ENCODE peak calls at places on chromosome 4, in nine cellular contexts. F is IMR-90, Q is astrocyte, I is HCT116, T is GM12878, L is MM.1S, C is PC-3, P is fibroblast of lung, J is mammary epithelial cell. V is an unnamed sample. For H4K20me1 and H3K36me3, the result is how much of the 10 kb centered on the place peaks cover.

GRCh38 chr4:21884615-21885014 is 64.0 kb downstream of the KCNIP4 start:
- DNase-seq in F (no peak), Q (no peak), I (no peak), T (no peak), L (no peak), C (no peak), P (no peak), J (no peak), V (no peak)

GRCh38 chr4:82240410-82240809 is 133.4 kb downstream of the HNRNPD start:
- DNase-seq in F (no peak), Q (no peak), I (no peak), T (no peak), L (no peak), C (no peak), P (no peak), J (no peak), V (no peak)

GRCh38 chr4:113978561-113979156 is 788 bp downstream of the ARSJ start:
- DNase-seq in F (peak), Q (peak), I (no peak), T (no peak), L (no peak), C (peak), P (peak), J (peak), V (no peak)

GRCh38 chr4:92091335-92091734 is 212.4 kb upstream of the GRID2 start:
- DNase-seq in F (no peak), Q (no peak), I (no peak), T (no peak), L (peak), C (peak), P (no peak), J (no peak), V (no peak)

GRCh38 chr4:121455285-121455684 is 74.5 kb upstream of the QRFPR start:
- DNase-seq in F (no peak), Q (no peak), I (no peak), T (no peak), L (no peak), C (no peak), P (no peak), J (no peak), V (no peak)

GRCh38 chr4:38072578-38072977 is 112.4 kb downstream of the PTTG2 start:
- DNase-seq in F (no peak), Q (no peak), I (no peak), T (no peak), L (no peak), C (no peak), P (no peak), J (no peak), V (no peak)

GRCh38 chr4:39908284-39908683 is 69.4 kb downstream of the PDS5A start:
- DNase-seq in F (peak), Q (peak), I (no peak), T (no peak), L (no peak), C (no peak), P (peak), J (no peak), V (no peak)

GRCh38 chr4:153486281-153487151 is 20.4 kb downstream of the TMEM131L start:
- DNase-seq in F (peak), Q (peak), I (peak), T (no peak), L (no peak), C (peak), P (peak), J (peak), V (peak)

GRCh38 chr4:24229976-24230375 is 340.1 kb upstream of the PPARGC1A start:
- DNase-seq in F (peak), Q (peak), I (no peak), T (no peak), L (no peak), C (no peak), P (peak), J (no peak), V (peak)

GRCh38 chr4:69522554-69522953 is 26.8 kb upstream of the UGT2B4 start:
- DNase-seq in F (no peak), Q (no peak), I (no peak), T (no peak), L (no peak), C (no peak), P (no peak), J (no peak), V (no peak)

GRCh38 chr4:110623710-110624015 is 786 bp upstream of the PITX2 start:
- DNase-seq in F (no peak), Q (no peak), I (no peak), T (no peak), L (no peak), C (no peak), P (no peak), J (no peak), V (no peak)

GRCh38 chr4:52051615-52052474 is 741 bp downstream of the SPATA18 start:
- DNase-seq in F (peak), Q (peak), I (no peak), T (no peak), L (no peak), C (no peak), P (peak), J (peak), V (peak)

GRCh38 chr4:38161208-38162113 is 201.3 kb downstream of the PTTG2 start:
- DNase-seq in F (peak), Q (no peak), I (no peak), T (no peak), L (no peak), C (no peak), P (peak), J (peak), V (no peak)

GRCh38 chr4:27921236-27921635 is 1060.6 kb downstream of the STIM2 start:
- DNase-seq in F (peak), Q (no peak), I (no peak), T (no peak), L (no peak), C (peak), P (peak), J (peak), V (no peak)

GRCh38 chr4:67928547-67928946 is 34.7 kb downstream of the TMPRSS11A start:
- DNase-seq in F (no peak), Q (peak), I (peak), T (no peak), L (no peak), C (peak), P (peak), J (peak), V (no peak)

GRCh38 chr4:5712931-5713330 is 1.9 kb downstream of the EVC start:
- DNase-seq in F (no peak), Q (no peak), I (no peak), T (no peak), L (no peak), C (no peak), P (no peak), J (no peak), V (no peak)

GRCh38 chr4:174408841-174409552 is 113.3 kb downstream of the HPGD start:
- DNase-seq in F (no peak), Q (no peak), I (no peak), T (no peak), L (no peak), C (no peak), P (no peak), J (no peak), V (no peak)

GRCh38 chr4:113869743-113870375 is 108.3 kb upstream of the CAMK2D start:
- DNase-seq in F (peak), Q (peak), I (peak), T (peak), L (peak), C (peak), P (peak), J (peak), V (no peak)

GRCh38 chr4:177441061-177441802 is 1.0 kb downstream of the AGA start:
- DNase-seq in F (peak), Q (peak), I (no peak), T (peak), L (peak), C (no peak), P (peak), J (peak), V (no peak)

GRCh38 chr4:13605330-13605729 is 22.2 kb downstream of the BOD1L1 start:
- DNase-seq in F (peak), Q (no peak), I (no peak), T (no peak), L (no peak), C (no peak), P (peak), J (no peak), V (no peak)

GRCh38 chr4:150080335-150080734 is 2.1 kb downstream of the DCLK2 start:
- DNase-seq in F (peak), Q (no peak), I (no peak), T (no peak), L (no peak), C (no peak), P (peak), J (no peak), V (no peak)

GRCh38 chr4:3499710-3500109 is 32.5 kb downstream of the LRPAP1 start:
- DNase-seq in F (no peak), Q (no peak), I (no peak), T (no peak), L (no peak), C (no peak), P (no peak), J (no peak), V (no peak)

GRCh38 chr4:3500634-3501101 is 31.6 kb downstream of the LRPAP1 start:
- DNase-seq in F (no peak), Q (no peak), I (no peak), T (no peak), L (no peak), C (no peak), P (no peak), J (no peak), V (no peak)

GRCh38 chr4:3500111-3500510 is 32.1 kb downstream of the LRPAP1 start:
- DNase-seq in F (no peak), Q (no peak), I (no peak), T (no peak), L (no peak), C (no peak), P (no peak), J (no peak), V (no peak)

GRCh38 chr4:3501825-3502425 is 30.3 kb downstream of the LRPAP1 start:
- DNase-seq in F (no peak), Q (no peak), I (no peak), T (no peak), L (no peak), C (no peak), P (no peak), J (no peak), V (no peak)

GRCh38 chr4:3501126-3501824 is 30.9 kb downstream of the LRPAP1 start:
- DNase-seq in F (no peak), Q (no peak), I (no peak), T (no peak), L (no peak), C (no peak), P (no peak), J (no peak), V (no peak)
- H4K20me1 ChIP-seq in F (under half), Q (half or more), I (under half), T (under half), L (under half), C (under half), P (under half), J (under half), V (under half)

DNA sequence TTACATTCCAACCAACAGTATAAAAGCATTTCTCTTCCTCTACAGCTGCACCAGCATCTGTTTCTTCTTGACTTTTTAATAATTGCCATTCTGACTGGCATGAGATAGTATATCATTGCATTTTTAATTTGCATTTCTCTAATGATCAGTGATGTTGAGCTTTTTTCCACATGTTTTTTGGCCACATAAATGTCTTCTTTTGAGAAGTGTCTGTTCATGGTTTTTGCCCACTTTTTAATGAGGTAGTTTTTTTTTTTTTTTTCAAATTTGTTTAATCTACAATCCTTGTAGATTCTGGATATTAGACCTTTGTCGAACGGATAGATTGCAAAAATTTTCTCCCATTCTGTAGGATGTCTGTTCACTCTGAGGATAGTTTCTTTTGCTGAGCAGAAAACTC is 39.5 kb upstream of the TBC1D19 start:
- DNase-seq in F (no peak), Q (no peak), I (no peak), T (no peak), L (no peak), C (no peak), P (no peak), J (no peak), V (no peak)
- H3K9ac ChIP-seq in F (no peak), Q (no peak), I (no peak), T (no peak), L (no peak), C (no peak), P (no peak), J (no peak), V (no peak)

DNA sequence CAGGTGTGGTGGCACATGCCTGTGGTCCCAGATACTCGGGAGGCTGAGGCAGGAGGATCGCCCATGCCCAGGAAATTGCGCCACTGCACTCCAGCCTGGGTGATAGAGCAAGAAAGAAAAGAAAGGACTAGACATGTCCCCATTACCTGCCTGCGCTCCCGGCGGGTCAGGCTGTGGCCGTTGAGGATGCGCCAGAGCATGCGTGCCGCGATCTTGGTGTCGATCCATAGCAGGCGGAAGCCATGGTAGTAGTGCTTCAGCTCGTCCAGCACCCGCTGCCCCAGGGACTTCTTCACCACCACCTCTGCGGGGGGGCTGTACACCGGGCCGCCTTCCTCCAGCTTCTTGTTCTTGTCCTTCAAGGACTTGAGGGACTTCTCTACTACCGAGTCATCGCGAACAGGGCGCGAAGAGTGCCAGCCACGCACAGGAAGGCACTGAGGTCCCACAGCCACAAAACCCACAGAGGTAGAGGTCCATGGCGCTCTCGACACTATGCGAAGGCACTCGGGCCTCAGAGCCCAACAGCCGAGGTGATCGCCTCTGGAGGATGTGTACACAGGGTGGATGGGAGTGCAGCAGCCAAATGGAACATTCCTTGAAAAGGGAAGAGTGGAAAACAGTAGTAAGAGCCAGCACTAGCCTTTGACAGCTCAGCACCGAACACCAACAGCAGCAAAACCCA is 14.6 kb downstream of the LETM1 start:
- DNase-seq in F (no peak), Q (no peak), I (no peak), T (no peak), L (no peak), C (no peak), P (no peak), J (no peak), V (no peak)
- H3K36me3 ChIP-seq in F (under half), Q (under half), I (under half), T (under half), L (under half), C (under half), P (under half), J (under half), V (under half)

DNA sequence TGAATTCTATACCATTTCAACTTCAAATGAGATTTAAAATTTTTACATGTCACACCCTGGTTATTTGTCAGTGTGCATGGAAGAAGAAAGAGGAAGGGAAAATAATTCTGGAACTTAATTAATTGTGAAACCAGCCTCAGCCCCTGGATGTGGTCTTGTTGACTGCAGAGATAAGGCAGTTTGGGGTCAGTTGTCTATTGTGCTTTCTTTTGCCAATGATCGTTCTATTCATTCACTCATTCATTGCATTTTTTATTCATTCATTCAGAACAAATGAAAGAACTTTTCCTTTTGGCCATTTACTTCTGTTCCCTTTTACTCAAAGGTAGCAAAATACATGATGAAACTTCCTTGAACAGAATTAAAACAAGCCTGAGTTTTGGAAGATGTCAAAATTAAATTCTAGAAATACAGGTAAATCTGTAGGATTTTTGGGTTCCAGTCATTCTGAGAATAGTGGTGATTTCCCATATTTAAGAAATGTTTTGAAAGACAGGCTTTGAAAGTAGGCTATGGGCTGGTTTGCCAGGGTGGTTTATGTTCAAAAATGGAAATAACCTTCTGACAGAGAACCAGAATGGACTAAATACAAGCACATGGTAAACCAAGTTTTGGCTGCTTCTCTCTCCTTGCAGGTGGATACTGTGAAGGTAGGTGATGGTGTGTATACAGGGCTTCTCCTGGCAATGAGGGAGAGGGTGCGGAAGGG is 35.7 kb downstream of the PARM1 start:
- DNase-seq in F (no peak), Q (no peak), I (no peak), T (no peak), L (no peak), C (no peak), P (no peak), J (no peak), V (no peak)
- H4K20me1 ChIP-seq in F (under half), Q (under half), I (under half), T (under half), L (under half), C (under half), P (under half), J (under half), V (under half)

GRCh38 chr4:16909245-16909644 is 10.8 kb upstream of the LDB2 start:
- DNase-seq in F (no peak), Q (no peak), I (no peak), T (no peak), L (no peak), C (no peak), P (no peak), J (no peak), V (no peak)
- H3K9ac ChIP-seq in F (no peak), Q (no peak), I (no peak), T (no peak), L (no peak), C (no peak), P (no peak), J (no peak), V (no peak)

DNA sequence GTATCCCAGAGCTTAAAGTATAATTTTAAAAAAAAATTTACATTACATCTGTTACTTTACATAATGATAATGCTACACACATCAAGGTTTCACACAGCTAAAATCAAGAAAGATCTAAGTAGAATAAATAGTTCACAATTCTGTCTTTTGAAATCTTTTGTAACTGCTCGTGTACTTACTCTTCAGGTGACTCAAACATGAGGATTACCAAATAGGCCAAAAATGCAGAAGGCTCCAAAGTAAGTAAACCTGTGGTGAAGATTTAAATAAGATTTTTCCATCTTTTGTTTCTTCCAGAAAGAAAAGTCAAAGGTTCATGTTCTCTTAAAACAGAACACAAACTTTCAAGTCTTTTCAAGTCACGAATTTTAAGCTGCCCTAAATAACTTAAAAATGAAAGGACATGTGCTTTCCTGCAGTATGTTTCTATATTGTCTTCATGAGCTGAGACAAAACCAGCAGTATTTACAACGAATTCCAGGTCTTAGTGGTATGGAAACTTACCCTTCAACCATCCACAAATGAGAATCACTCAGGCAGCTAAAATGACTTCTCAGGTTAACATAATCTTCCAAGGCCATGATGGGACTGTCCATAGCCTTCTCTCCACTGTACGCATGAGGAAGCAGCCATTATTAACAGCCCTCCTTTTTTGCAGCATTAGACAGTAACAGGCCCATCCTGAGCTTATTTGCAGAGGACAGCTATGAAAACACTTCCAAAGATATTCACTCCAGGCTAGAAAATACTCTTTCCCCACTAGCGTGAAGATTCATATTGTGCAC is 172.8 kb upstream of the EDNRA start:
- DNase-seq in F (no peak), Q (no peak), I (no peak), T (no peak), L (no peak), C (no peak), P (peak), J (peak), V (no peak)
- H3K36me3 ChIP-seq in F (under half), Q (under half), I (under half), T (under half), L (under half), C (under half), P (under half), J (under half), V (under half)

GRCh38 chr4:122854860-122855259 is 28.2 kb downstream of the FGF2 start:
- DNase-seq in F (no peak), Q (no peak), I (no peak), T (no peak), L (no peak), C (no peak), P (no peak), J (peak), V (no peak)
- H4K20me1 ChIP-seq in F (under half), Q (under half), I (under half), T (under half), L (under half), C (under half), P (under half), J (under half), V (under half)

GRCh38 chr4:15434086-15434485 is 6.3 kb downstream of the C1QTNF7 start:
- DNase-seq in F (no peak), Q (no peak), I (no peak), T (no peak), L (no peak), C (no peak), P (no peak), J (no peak), V (no peak)
- H3K9ac ChIP-seq in F (no peak), Q (no peak), I (no peak), T (no peak), L (no peak), C (no peak), P (no peak), J (no peak), V (no peak)

GRCh38 chr4:86810867-86811266 is 38.3 kb downstream of the SLC10A6 start:
- DNase-seq in F (no peak), Q (no peak), I (no peak), T (no peak), L (no peak), C (no peak), P (no peak), J (no peak), V (no peak)
- H3K36me3 ChIP-seq in F (under half), Q (under half), I (under half), T (under half), L (under half), C (under half), P (under half), J (under half), V (under half)

DNA sequence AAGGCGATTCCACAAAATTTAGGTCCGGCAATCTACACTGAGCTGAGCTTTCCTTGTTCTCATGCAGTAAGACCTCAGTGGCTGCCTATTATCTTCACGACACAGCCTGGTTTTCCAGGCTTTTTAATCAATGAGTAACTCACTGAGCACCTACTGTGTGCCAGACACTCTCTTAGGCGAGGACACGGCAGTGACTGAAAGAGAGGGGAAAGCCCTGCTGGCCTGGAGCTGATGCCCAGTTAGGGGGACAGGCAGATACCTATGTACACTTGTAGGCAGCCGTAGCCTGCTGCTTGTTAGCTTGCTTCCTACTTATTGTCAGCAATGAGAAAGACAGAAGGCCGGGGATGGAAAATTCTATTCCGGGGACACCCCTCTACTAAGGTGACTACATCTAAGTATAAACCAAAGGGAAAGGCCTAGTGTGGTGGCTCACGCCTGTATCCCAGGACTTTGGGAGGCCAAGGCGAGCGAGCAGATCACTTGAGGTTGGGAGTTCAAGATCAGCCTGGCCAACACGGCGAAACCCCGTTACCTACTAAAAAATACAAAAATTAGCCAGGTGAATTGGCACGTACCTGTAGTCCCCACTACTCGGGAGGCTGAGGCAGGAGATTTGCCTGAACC is 3.8 kb downstream of the WDR1 start:
- DNase-seq in F (no peak), Q (no peak), I (no peak), T (no peak), L (no peak), C (no peak), P (no peak), J (no peak), V (no peak)
- H4K20me1 ChIP-seq in F (half or more), Q (half or more), I (under half), T (under half), L (under half), C (under half), P (under half), J (under half), V (under half)